ENCODE peak calls at places on chromosomes 3 and 15, in five cellular contexts. C is heart left ventricle, A is uterus, E is A549, Z is Peyer's patch. Q is an unnamed sample.

GRCh38 chr3:22089284-22089683 is 338.3 kb upstream of the ZNF385D start:
- DNase-seq in C (no peak), A (no peak), E (peak; percentile 6), Z (no peak), Q (no peak)

GRCh38 chr15:88604972-88605506 is 16.1 kb upstream of the AEN start:
- DNase-seq in C (no peak), A (no peak), E (no peak), Z (no peak), Q (no peak)

GRCh38 chr15:76431936-76432335 is 95.4 kb downstream of the ISL2 start:
- DNase-seq in C (no peak), A (no peak), E (no peak), Z (no peak), Q (no peak)

GRCh38 chr15:28125673-28126651 is 26.8 kb upstream of the OCA2 start:
- DNase-seq in C (peak; percentile 7), A (no peak), E (peak; percentile 53), Z (no peak), Q (no peak)

GRCh38 chr15:49558924-49559323 is 61.7 kb downstream of the FAM227B start:
- DNase-seq in C (no peak), A (no peak), E (no peak), Z (no peak), Q (no peak)

GRCh38 chr15:26561994-26562730 is 210.7 kb downstream of the GABRB3 start:
- DNase-seq in C (no peak), A (no peak), E (no peak), Z (no peak), Q (no peak)

GRCh38 chr15:69798481-69799315 is 299.0 kb downstream of the TLE3 start:
- DNase-seq in C (no peak), A (no peak), E (no peak), Z (no peak), Q (no peak)

GRCh38 chr3:33218446-33219174 is at the start of gene SUSD5:
- DNase-seq in C (peak; percentile 58), A (no peak), E (peak; percentile 31), Z (no peak), Q (peak; percentile 41)

GRCh38 chr3:172189987-172190603 is 150.7 kb downstream of the FNDC3B start:
- DNase-seq in C (no peak), A (no peak), E (no peak), Z (no peak), Q (no peak)

GRCh38 chr3:111981457-111981763 is 2.6 kb downstream of the ABHD10 start:
- DNase-seq in C (no peak), A (no peak), E (no peak), Z (no peak), Q (no peak)

GRCh38 chr3:14532691-14533456 is 7.3 kb downstream of the GRIP2 start:
- DNase-seq in C (peak; percentile 64), A (no peak), E (no peak), Z (peak; percentile 85), Q (peak; percentile 53)

GRCh38 chr3:29937185-29937584 is 656.3 kb downstream of the RBMS3 start:
- DNase-seq in C (no peak), A (no peak), E (no peak), Z (no peak), Q (no peak)

DNA sequence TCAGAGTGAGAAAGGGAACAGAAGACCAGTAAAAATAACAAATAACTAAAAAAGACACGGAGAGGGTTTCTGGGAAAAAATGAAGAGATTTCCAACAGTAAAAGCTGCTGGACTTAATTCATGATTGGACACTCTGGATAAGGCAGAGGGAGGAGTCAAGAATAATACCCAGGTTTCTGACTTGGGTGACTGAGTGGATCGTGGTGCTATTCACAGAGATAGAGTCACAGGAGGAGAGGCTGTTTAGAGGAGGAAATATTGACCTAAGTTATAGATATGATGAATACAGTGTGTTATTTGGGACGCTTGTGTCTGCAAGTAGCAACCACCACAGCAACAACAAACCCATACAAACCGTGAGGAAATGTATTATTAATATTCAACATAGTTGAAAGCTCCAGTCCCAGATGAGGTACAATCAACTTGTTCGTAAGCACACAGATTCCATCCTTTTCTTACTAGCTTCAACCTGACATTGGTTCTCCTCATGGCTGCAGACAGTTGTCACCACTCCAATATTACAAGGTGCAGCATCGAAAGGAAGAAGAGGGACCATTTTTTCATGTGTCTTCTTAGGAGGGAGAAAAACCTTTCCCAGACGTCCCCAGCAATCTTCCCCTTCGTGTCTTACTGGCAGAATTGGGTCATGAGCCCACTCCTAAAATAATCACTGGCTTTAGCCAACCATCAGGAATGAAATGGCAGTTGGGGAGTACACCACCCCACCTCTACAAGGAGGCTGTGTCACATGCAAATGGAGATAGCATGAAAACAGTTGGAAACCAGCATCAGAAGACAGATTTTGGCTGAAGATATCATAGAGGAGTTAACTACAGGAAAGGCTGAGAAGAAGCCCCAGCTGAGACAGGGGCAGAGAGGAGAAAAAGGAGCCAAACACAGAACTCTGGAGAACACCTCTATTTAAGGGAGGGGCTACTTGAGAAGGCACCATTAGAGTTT is 387.8 kb downstream of the SHQ1 start:
- DNase-seq in C (no peak), A (no peak), E (no peak), Z (no peak), Q (no peak)
- TF ChIP-seq POLR2A in C (no peak), A (no peak), E (no peak), Z (no peak), Q (no peak)

GRCh38 chr15:43889072-43889471 is 62.3 kb downstream of the WDR76 start:
- DNase-seq in C (no peak), A (no peak), E (no peak), Z (no peak), Q (no peak)

GRCh38 chr15:43883571-43883970 is 56.8 kb downstream of the WDR76 start:
- DNase-seq in C (no peak), A (no peak), E (no peak), Z (no peak), Q (no peak)

GRCh38 chr15:43881944-43882343 is 55.1 kb downstream of the WDR76 start:
- DNase-seq in C (no peak), A (no peak), E (no peak), Z (no peak), Q (peak; percentile 43)

GRCh38 chr15:43886558-43886957 is 59.8 kb downstream of the WDR76 start:
- DNase-seq in C (no peak), A (no peak), E (no peak), Z (no peak), Q (no peak)

DNA sequence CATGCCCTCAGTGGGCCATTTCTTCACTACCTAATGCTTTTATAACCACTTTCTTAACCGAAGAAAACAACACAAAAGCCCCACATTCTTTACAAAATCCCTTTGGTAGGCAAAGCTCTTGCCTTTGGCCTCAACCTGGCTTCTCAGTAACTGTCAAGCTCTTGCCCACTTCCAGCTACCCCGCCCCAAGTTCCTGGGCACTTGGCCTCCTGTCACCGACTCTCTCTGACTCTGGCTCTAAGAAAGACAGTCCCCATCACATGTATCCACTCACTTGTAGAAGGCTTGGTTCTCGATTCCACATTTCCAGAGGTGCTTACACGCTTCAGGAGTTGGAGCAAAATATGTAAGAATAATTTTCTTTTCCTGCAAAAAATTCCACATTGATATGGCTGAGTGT is 61.1 kb downstream of the WDR76 start:
- DNase-seq in C (no peak), A (no peak), E (no peak), Z (no peak), Q (no peak)
- H3K4me1 ChIP-seq in C (peaks cover 12% of the 10 kb centered on the region), A (no peaks in the 10 kb centered on the region), E (no peaks in the 10 kb centered on the region), Z (no peaks in the 10 kb centered on the region), Q (no peaks in the 10 kb centered on the region)

GRCh38 chr3:42749753-42750231 is 23.3 kb downstream of the CCDC13 start:
- DNase-seq in C (no peak), A (no peak), E (peak; percentile 28), Z (no peak), Q (no peak)
- TF ChIP-seq CTCF in C (peak; percentile 38), A (peak; percentile 33), E (peak; percentile 25), Z (no peak), Q (peak; percentile 10)

DNA sequence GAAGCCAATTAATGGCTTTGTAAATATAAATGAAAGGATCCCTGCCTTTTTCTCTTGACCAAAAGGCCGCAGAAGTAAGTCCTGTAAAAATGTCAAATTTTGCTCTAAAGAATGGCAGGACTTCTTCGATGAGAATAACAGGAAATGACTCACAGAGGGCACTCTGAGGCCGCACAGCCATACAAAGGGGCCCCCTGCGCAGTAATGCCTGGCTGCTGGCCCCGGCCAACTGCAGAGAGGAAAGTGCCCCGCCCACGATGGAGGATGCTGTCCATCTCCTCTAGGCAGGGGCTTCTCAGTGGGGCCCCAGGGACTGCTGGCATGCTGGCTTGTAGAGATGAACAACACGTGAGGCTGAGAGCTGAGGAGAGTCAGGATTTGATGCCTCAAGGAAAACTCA is 18.1 kb upstream of the SCN10A start:
- DNase-seq in C (peak; percentile 83), A (peak; percentile 43), E (peak; percentile 9), Z (no peak), Q (no peak)
- TF ChIP-seq POLR2A in C (no peak), A (no peak), E (no peak), Z (no peak), Q (no peak)

GRCh38 chr15:85743392-85744045 is 51.2 kb downstream of the KLHL25 start:
- DNase-seq in C (no peak), A (no peak), E (no peak), Z (no peak), Q (peak; percentile 9)

GRCh38 chr15:85745525-85745924 is 49.2 kb downstream of the KLHL25 start:
- DNase-seq in C (no peak), A (no peak), E (no peak), Z (no peak), Q (peak; percentile 13)

GRCh38 chr15:85746641-85747040 is 48.1 kb downstream of the KLHL25 start:
- DNase-seq in C (no peak), A (no peak), E (no peak), Z (no peak), Q (no peak)

GRCh38 chr15:85742186-85742751 is 52.5 kb downstream of the KLHL25 start:
- DNase-seq in C (no peak), A (no peak), E (no peak), Z (no peak), Q (peak; percentile 7)

GRCh38 chr15:85744636-85745422 is 49.9 kb downstream of the KLHL25 start:
- DNase-seq in C (no peak), A (no peak), E (no peak), Z (no peak), Q (peak; percentile 15)
- H3K4me1 ChIP-seq in C (peaks cover 17% of the 10 kb centered on the region), A (no peaks in the 10 kb centered on the region), E (no peaks in the 10 kb centered on the region), Z (no peaks in the 10 kb centered on the region), Q (peaks cover 14% of the 10 kb centered on the region)

GRCh38 chr3:119350114-119350513 is 55.9 kb downstream of the ARHGAP31 start:
- DNase-seq in C (peak; percentile 65), A (no peak), E (no peak), Z (no peak), Q (peak; percentile 30)

GRCh38 chr3:119356646-119357045 is 62.5 kb downstream of the ARHGAP31 start:
- DNase-seq in C (no peak), A (no peak), E (no peak), Z (no peak), Q (no peak)

GRCh38 chr3:119349353-119349752 is 55.2 kb downstream of the ARHGAP31 start:
- DNase-seq in C (no peak), A (no peak), E (no peak), Z (no peak), Q (no peak)

GRCh38 chr3:119352863-119353527 is 58.8 kb downstream of the ARHGAP31 start:
- DNase-seq in C (no peak), A (no peak), E (no peak), Z (no peak), Q (no peak)

DNA sequence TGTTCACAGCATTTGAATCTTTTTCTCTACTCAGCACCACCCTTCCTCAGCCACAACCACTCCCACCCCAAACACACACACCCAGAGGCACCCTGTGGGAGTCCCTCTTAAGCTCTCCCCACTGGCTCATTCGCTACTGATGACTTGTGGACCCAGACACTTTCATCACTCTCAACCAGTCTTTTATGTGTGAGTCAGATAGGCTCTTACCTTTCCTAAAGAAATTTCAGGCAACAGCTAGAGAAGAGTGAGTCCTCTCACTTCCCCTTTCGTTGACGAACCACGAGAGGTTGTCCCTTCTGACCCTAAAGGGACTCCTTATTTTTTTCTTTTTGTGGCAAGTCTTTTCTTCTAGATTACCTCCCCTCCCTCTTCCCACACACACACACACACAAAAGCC is 58.1 kb downstream of the ARHGAP31 start:
- DNase-seq in C (no peak), A (no peak), E (no peak), Z (no peak), Q (no peak)
- TF ChIP-seq CTCF in C (no peak), A (no peak), E (no peak), Z (no peak), Q (no peak)